ENCODE peak calls at places on chromosomes 7 and 10, in eight cellular contexts. One of them, this sample, is unnamed.

GRCh38 chr10:119415536-119416527 is 126.7 kb downstream of the RGS10 start:
- DNase-seq in activated CD8-positive, alpha-beta memory T cell treated with anti-CD3 and anti-CD28 coated beads, Interleukin-2, amount 10 ng/mL, durations not matched to agents 7 days and 5 days: no peak
- DNase-seq in glutamatergic neuron: no peak
- DNase-seq in fibroblast of lung: no peak
- DNase-seq in activated CD4-positive, CD25-positive, alpha-beta regulatory T cell treated with anti-CD3 and anti-CD28 coated beads, Interleukin-2, amount 50 U/mL, for 72 hours: no peak
- DNase-seq in HEK293T: no peak
- DNase-seq in activated CD4-positive, alpha-beta T cell treated with anti-CD3 and anti-CD28 coated beads, Interleukin-2, amount 50 U/mL, for 4 hours: no peak
- DNase-seq in iris pigment epithelial cell: no peak
- DNase-seq in this sample: no peak

GRCh38 chr10:10629512-10629911 is 388.2 kb upstream of the CELF2 start:
- DNase-seq in HEK293T: no peak
- DNase-seq in activated CD4-positive, alpha-beta T cell treated with anti-CD3 and anti-CD28 coated beads, Interleukin-2, amount 50 U/mL, for 4 hours: no peak
- DNase-seq in iris pigment epithelial cell: no peak
- DNase-seq in glutamatergic neuron: no peak
- DNase-seq in fibroblast of lung: peak; percentile 18
- DNase-seq in activated CD4-positive, CD25-positive, alpha-beta regulatory T cell treated with anti-CD3 and anti-CD28 coated beads, Interleukin-2, amount 50 U/mL, for 72 hours: no peak
- DNase-seq in activated CD8-positive, alpha-beta memory T cell treated with anti-CD3 and anti-CD28 coated beads, Interleukin-2, amount 10 ng/mL, durations not matched to agents 7 days and 5 days: no peak
- DNase-seq in this sample: no peak

GRCh38 chr10:2303169-2303568 is 565.8 kb upstream of the ADARB2 start:
- DNase-seq in activated CD8-positive, alpha-beta memory T cell treated with anti-CD3 and anti-CD28 coated beads, Interleukin-2, amount 10 ng/mL, durations not matched to agents 7 days and 5 days: no peak
- DNase-seq in activated CD4-positive, CD25-positive, alpha-beta regulatory T cell treated with anti-CD3 and anti-CD28 coated beads, Interleukin-2, amount 50 U/mL, for 72 hours: no peak
- DNase-seq in fibroblast of lung: no peak
- DNase-seq in HEK293T: no peak
- DNase-seq in iris pigment epithelial cell: no peak
- DNase-seq in activated CD4-positive, alpha-beta T cell treated with anti-CD3 and anti-CD28 coated beads, Interleukin-2, amount 50 U/mL, for 4 hours: no peak
- DNase-seq in glutamatergic neuron: no peak
- DNase-seq in this sample: no peak

GRCh38 chr10:79266543-79267312 is 80.5 kb upstream of the PPIF start:
- DNase-seq in activated CD4-positive, CD25-positive, alpha-beta regulatory T cell treated with anti-CD3 and anti-CD28 coated beads, Interleukin-2, amount 50 U/mL, for 72 hours: no peak
- DNase-seq in activated CD4-positive, alpha-beta T cell treated with anti-CD3 and anti-CD28 coated beads, Interleukin-2, amount 50 U/mL, for 4 hours: no peak
- DNase-seq in iris pigment epithelial cell: peak; percentile 93
- DNase-seq in activated CD8-positive, alpha-beta memory T cell treated with anti-CD3 and anti-CD28 coated beads, Interleukin-2, amount 10 ng/mL, durations not matched to agents 7 days and 5 days: peak; percentile 82
- DNase-seq in HEK293T: no peak
- DNase-seq in glutamatergic neuron: no peak
- DNase-seq in fibroblast of lung: peak; percentile 89
- DNase-seq in this sample: no peak

GRCh38 chr10:113132651-113133088 is 182.6 kb downstream of the TCF7L2 start:
- DNase-seq in activated CD8-positive, alpha-beta memory T cell treated with anti-CD3 and anti-CD28 coated beads, Interleukin-2, amount 10 ng/mL, durations not matched to agents 7 days and 5 days: no peak
- DNase-seq in fibroblast of lung: peak; percentile 71
- DNase-seq in glutamatergic neuron: peak; percentile 42
- DNase-seq in activated CD4-positive, alpha-beta T cell treated with anti-CD3 and anti-CD28 coated beads, Interleukin-2, amount 50 U/mL, for 4 hours: no peak
- DNase-seq in activated CD4-positive, CD25-positive, alpha-beta regulatory T cell treated with anti-CD3 and anti-CD28 coated beads, Interleukin-2, amount 50 U/mL, for 72 hours: no peak
- DNase-seq in HEK293T: no peak
- DNase-seq in iris pigment epithelial cell: peak; percentile 9
- DNase-seq in this sample: no peak

GRCh38 chr7:91722831-91723230 is 157.7 kb downstream of the MTERF1 start:
- DNase-seq in HEK293T: no peak
- DNase-seq in activated CD8-positive, alpha-beta memory T cell treated with anti-CD3 and anti-CD28 coated beads, Interleukin-2, amount 10 ng/mL, durations not matched to agents 7 days and 5 days: no peak
- DNase-seq in iris pigment epithelial cell: no peak
- DNase-seq in activated CD4-positive, CD25-positive, alpha-beta regulatory T cell treated with anti-CD3 and anti-CD28 coated beads, Interleukin-2, amount 50 U/mL, for 72 hours: no peak
- DNase-seq in glutamatergic neuron: no peak
- DNase-seq in activated CD4-positive, alpha-beta T cell treated with anti-CD3 and anti-CD28 coated beads, Interleukin-2, amount 50 U/mL, for 4 hours: no peak
- DNase-seq in fibroblast of lung: no peak
- DNase-seq in this sample: no peak

GRCh38 chr7:91771394-91771793 is 109.1 kb downstream of the MTERF1 start:
- DNase-seq in fibroblast of lung: peak; percentile 28
- DNase-seq in glutamatergic neuron: no peak
- DNase-seq in activated CD4-positive, alpha-beta T cell treated with anti-CD3 and anti-CD28 coated beads, Interleukin-2, amount 50 U/mL, for 4 hours: no peak
- DNase-seq in activated CD4-positive, CD25-positive, alpha-beta regulatory T cell treated with anti-CD3 and anti-CD28 coated beads, Interleukin-2, amount 50 U/mL, for 72 hours: no peak
- DNase-seq in HEK293T: no peak
- DNase-seq in activated CD8-positive, alpha-beta memory T cell treated with anti-CD3 and anti-CD28 coated beads, Interleukin-2, amount 10 ng/mL, durations not matched to agents 7 days and 5 days: no peak
- DNase-seq in iris pigment epithelial cell: peak; percentile 21
- DNase-seq in this sample: no peak

GRCh38 chr10:48444861-48445841 is 138.7 kb downstream of the MAPK8 start:
- DNase-seq in glutamatergic neuron: peak; percentile 24
- DNase-seq in activated CD4-positive, CD25-positive, alpha-beta regulatory T cell treated with anti-CD3 and anti-CD28 coated beads, Interleukin-2, amount 50 U/mL, for 72 hours: peak; percentile 17
- DNase-seq in HEK293T: no peak
- DNase-seq in fibroblast of lung: no peak
- DNase-seq in activated CD4-positive, alpha-beta T cell treated with anti-CD3 and anti-CD28 coated beads, Interleukin-2, amount 50 U/mL, for 4 hours: no peak
- DNase-seq in iris pigment epithelial cell: no peak
- DNase-seq in activated CD8-positive, alpha-beta memory T cell treated with anti-CD3 and anti-CD28 coated beads, Interleukin-2, amount 10 ng/mL, durations not matched to agents 7 days and 5 days: peak; percentile 38
- DNase-seq in this sample: no peak

GRCh38 chr10:46077141-46077554 is 31.1 kb upstream of the MSMB start:
- DNase-seq in HEK293T: no peak
- DNase-seq in activated CD4-positive, CD25-positive, alpha-beta regulatory T cell treated with anti-CD3 and anti-CD28 coated beads, Interleukin-2, amount 50 U/mL, for 72 hours: no peak
- DNase-seq in iris pigment epithelial cell: peak; percentile 57
- DNase-seq in activated CD8-positive, alpha-beta memory T cell treated with anti-CD3 and anti-CD28 coated beads, Interleukin-2, amount 10 ng/mL, durations not matched to agents 7 days and 5 days: no peak
- DNase-seq in activated CD4-positive, alpha-beta T cell treated with anti-CD3 and anti-CD28 coated beads, Interleukin-2, amount 50 U/mL, for 4 hours: no peak
- DNase-seq in fibroblast of lung: peak; percentile 9
- DNase-seq in glutamatergic neuron: no peak
- DNase-seq in this sample: no peak

GRCh38 chr10:79488870-79489269 is 23.5 kb upstream of the EIF5AL1 start:
- DNase-seq in iris pigment epithelial cell: no peak
- DNase-seq in activated CD4-positive, CD25-positive, alpha-beta regulatory T cell treated with anti-CD3 and anti-CD28 coated beads, Interleukin-2, amount 50 U/mL, for 72 hours: no peak
- DNase-seq in HEK293T: no peak
- DNase-seq in activated CD4-positive, alpha-beta T cell treated with anti-CD3 and anti-CD28 coated beads, Interleukin-2, amount 50 U/mL, for 4 hours: no peak
- DNase-seq in fibroblast of lung: no peak
- DNase-seq in glutamatergic neuron: no peak
- DNase-seq in activated CD8-positive, alpha-beta memory T cell treated with anti-CD3 and anti-CD28 coated beads, Interleukin-2, amount 10 ng/mL, durations not matched to agents 7 days and 5 days: no peak
- DNase-seq in this sample: peak; percentile 80

GRCh38 chr10:82397859-82398258 is 522.9 kb downstream of the NRG3 start:
- DNase-seq in activated CD4-positive, CD25-positive, alpha-beta regulatory T cell treated with anti-CD3 and anti-CD28 coated beads, Interleukin-2, amount 50 U/mL, for 72 hours: no peak
- DNase-seq in HEK293T: no peak
- DNase-seq in iris pigment epithelial cell: no peak
- DNase-seq in activated CD4-positive, alpha-beta T cell treated with anti-CD3 and anti-CD28 coated beads, Interleukin-2, amount 50 U/mL, for 4 hours: no peak
- DNase-seq in glutamatergic neuron: peak; percentile 27
- DNase-seq in activated CD8-positive, alpha-beta memory T cell treated with anti-CD3 and anti-CD28 coated beads, Interleukin-2, amount 10 ng/mL, durations not matched to agents 7 days and 5 days: no peak
- DNase-seq in fibroblast of lung: no peak
- DNase-seq in this sample: no peak

GRCh38 chr10:61189912-61190311 is 245.9 kb upstream of the RHOBTB1 start:
- DNase-seq in activated CD4-positive, CD25-positive, alpha-beta regulatory T cell treated with anti-CD3 and anti-CD28 coated beads, Interleukin-2, amount 50 U/mL, for 72 hours: no peak
- DNase-seq in activated CD8-positive, alpha-beta memory T cell treated with anti-CD3 and anti-CD28 coated beads, Interleukin-2, amount 10 ng/mL, durations not matched to agents 7 days and 5 days: no peak
- DNase-seq in HEK293T: no peak
- DNase-seq in glutamatergic neuron: no peak
- DNase-seq in iris pigment epithelial cell: no peak
- DNase-seq in activated CD4-positive, alpha-beta T cell treated with anti-CD3 and anti-CD28 coated beads, Interleukin-2, amount 50 U/mL, for 4 hours: no peak
- DNase-seq in fibroblast of lung: no peak
- DNase-seq in this sample: no peak

GRCh38 chr7:99679032-99679399 is 780 bp downstream of the CYP3A5 start:
- DNase-seq in activated CD4-positive, CD25-positive, alpha-beta regulatory T cell treated with anti-CD3 and anti-CD28 coated beads, Interleukin-2, amount 50 U/mL, for 72 hours: no peak
- DNase-seq in HEK293T: no peak
- DNase-seq in activated CD8-positive, alpha-beta memory T cell treated with anti-CD3 and anti-CD28 coated beads, Interleukin-2, amount 10 ng/mL, durations not matched to agents 7 days and 5 days: no peak
- DNase-seq in activated CD4-positive, alpha-beta T cell treated with anti-CD3 and anti-CD28 coated beads, Interleukin-2, amount 50 U/mL, for 4 hours: no peak
- DNase-seq in glutamatergic neuron: no peak
- DNase-seq in fibroblast of lung: peak; percentile 17
- DNase-seq in iris pigment epithelial cell: peak; percentile 37
- DNase-seq in this sample: no peak

GRCh38 chr7:108584211-108584610 is 14.5 kb downstream of the DNAJB9 start:
- DNase-seq in glutamatergic neuron: no peak
- DNase-seq in activated CD4-positive, CD25-positive, alpha-beta regulatory T cell treated with anti-CD3 and anti-CD28 coated beads, Interleukin-2, amount 50 U/mL, for 72 hours: no peak
- DNase-seq in HEK293T: no peak
- DNase-seq in activated CD8-positive, alpha-beta memory T cell treated with anti-CD3 and anti-CD28 coated beads, Interleukin-2, amount 10 ng/mL, durations not matched to agents 7 days and 5 days: no peak
- DNase-seq in activated CD4-positive, alpha-beta T cell treated with anti-CD3 and anti-CD28 coated beads, Interleukin-2, amount 50 U/mL, for 4 hours: no peak
- DNase-seq in fibroblast of lung: no peak
- DNase-seq in iris pigment epithelial cell: no peak
- DNase-seq in this sample: no peak

GRCh38 chr10:29050081-29050480 is 238.8 kb upstream of the LYZL1 start:
- DNase-seq in activated CD8-positive, alpha-beta memory T cell treated with anti-CD3 and anti-CD28 coated beads, Interleukin-2, amount 10 ng/mL, durations not matched to agents 7 days and 5 days: no peak
- DNase-seq in HEK293T: no peak
- DNase-seq in activated CD4-positive, alpha-beta T cell treated with anti-CD3 and anti-CD28 coated beads, Interleukin-2, amount 50 U/mL, for 4 hours: no peak
- DNase-seq in activated CD4-positive, CD25-positive, alpha-beta regulatory T cell treated with anti-CD3 and anti-CD28 coated beads, Interleukin-2, amount 50 U/mL, for 72 hours: no peak
- DNase-seq in fibroblast of lung: no peak
- DNase-seq in iris pigment epithelial cell: no peak
- DNase-seq in glutamatergic neuron: no peak
- DNase-seq in this sample: no peak

GRCh38 chr7:45588466-45588865 is 14.3 kb downstream of the ADCY1 start:
- DNase-seq in activated CD4-positive, CD25-positive, alpha-beta regulatory T cell treated with anti-CD3 and anti-CD28 coated beads, Interleukin-2, amount 50 U/mL, for 72 hours: no peak
- DNase-seq in glutamatergic neuron: peak; percentile 19
- DNase-seq in iris pigment epithelial cell: no peak
- DNase-seq in activated CD8-positive, alpha-beta memory T cell treated with anti-CD3 and anti-CD28 coated beads, Interleukin-2, amount 10 ng/mL, durations not matched to agents 7 days and 5 days: no peak
- DNase-seq in fibroblast of lung: no peak
- DNase-seq in activated CD4-positive, alpha-beta T cell treated with anti-CD3 and anti-CD28 coated beads, Interleukin-2, amount 50 U/mL, for 4 hours: no peak
- DNase-seq in HEK293T: no peak
- DNase-seq in this sample: no peak

GRCh38 chr7:81956520-81956919 is 186.7 kb upstream of the HGF start:
- DNase-seq in activated CD4-positive, alpha-beta T cell treated with anti-CD3 and anti-CD28 coated beads, Interleukin-2, amount 50 U/mL, for 4 hours: no peak
- DNase-seq in iris pigment epithelial cell: peak; percentile 63
- DNase-seq in activated CD8-positive, alpha-beta memory T cell treated with anti-CD3 and anti-CD28 coated beads, Interleukin-2, amount 10 ng/mL, durations not matched to agents 7 days and 5 days: no peak
- DNase-seq in glutamatergic neuron: no peak
- DNase-seq in HEK293T: peak; percentile 28
- DNase-seq in fibroblast of lung: peak; percentile 84
- DNase-seq in activated CD4-positive, CD25-positive, alpha-beta regulatory T cell treated with anti-CD3 and anti-CD28 coated beads, Interleukin-2, amount 50 U/mL, for 72 hours: no peak
- DNase-seq in this sample: no peak

GRCh38 chr7:81659697-81660395 is 110.0 kb downstream of the HGF start:
- DNase-seq in activated CD4-positive, CD25-positive, alpha-beta regulatory T cell treated with anti-CD3 and anti-CD28 coated beads, Interleukin-2, amount 50 U/mL, for 72 hours: no peak
- DNase-seq in glutamatergic neuron: no peak
- DNase-seq in iris pigment epithelial cell: peak; percentile 59
- DNase-seq in fibroblast of lung: no peak
- DNase-seq in HEK293T: no peak
- DNase-seq in activated CD8-positive, alpha-beta memory T cell treated with anti-CD3 and anti-CD28 coated beads, Interleukin-2, amount 10 ng/mL, durations not matched to agents 7 days and 5 days: no peak
- DNase-seq in activated CD4-positive, alpha-beta T cell treated with anti-CD3 and anti-CD28 coated beads, Interleukin-2, amount 50 U/mL, for 4 hours: no peak
- DNase-seq in this sample: no peak

This sample was measured in vagina.